ENCODE peak calls at places on chromosomes 12 and 14, in nine cellular contexts. One of them, this sample, is unnamed.

GRCh38 chr12:32489070-32489469 is 89.7 kb downstream of the FGD4 start:
- DNase-seq in transverse colon: no peak
- DNase-seq in suprapubic skin: no peak
- DNase-seq in uterus: no peak
- DNase-seq in heart left ventricle: no peak
- DNase-seq in IMR-90: no peak
- DNase-seq in stomach: no peak
- DNase-seq in sigmoid colon: no peak
- DNase-seq in adrenal gland: no peak
- DNase-seq in this sample: no peak

GRCh38 chr12:94769040-94769420 is 118.7 kb upstream of the TMCC3 start:
- DNase-seq in sigmoid colon: no peak
- DNase-seq in heart left ventricle: no peak
- DNase-seq in transverse colon: peak
- DNase-seq in suprapubic skin: no peak
- DNase-seq in uterus: no peak
- DNase-seq in IMR-90: no peak
- DNase-seq in adrenal gland: no peak
- DNase-seq in stomach: no peak
- DNase-seq in this sample: no peak

GRCh38 chr12:115388139-115388538 is 704.2 kb upstream of the TBX3 start:
- DNase-seq in sigmoid colon: no peak
- DNase-seq in adrenal gland: no peak
- DNase-seq in uterus: no peak
- DNase-seq in stomach: no peak
- DNase-seq in heart left ventricle: no peak
- DNase-seq in transverse colon: no peak
- DNase-seq in suprapubic skin: no peak
- DNase-seq in IMR-90: no peak
- DNase-seq in this sample: no peak

GRCh38 chr12:28885275-28885674 is 263.8 kb upstream of the FAR2 start:
- DNase-seq in heart left ventricle: no peak
- DNase-seq in suprapubic skin: no peak
- DNase-seq in stomach: no peak
- DNase-seq in sigmoid colon: no peak
- DNase-seq in transverse colon: no peak
- DNase-seq in IMR-90: no peak
- DNase-seq in adrenal gland: no peak
- DNase-seq in uterus: no peak
- DNase-seq in this sample: no peak

GRCh38 chr12:89825591-89826449 is 117.2 kb upstream of the ATP2B1 start:
- DNase-seq in adrenal gland: no peak
- DNase-seq in transverse colon: no peak
- DNase-seq in suprapubic skin: no peak
- DNase-seq in heart left ventricle: no peak
- DNase-seq in uterus: no peak
- DNase-seq in sigmoid colon: no peak
- DNase-seq in IMR-90: peak
- DNase-seq in stomach: no peak
- DNase-seq in this sample: no peak

GRCh38 chr12:29781176-29781575 is 2.6 kb downstream of the TMTC1 start:
- DNase-seq in sigmoid colon: no peak
- DNase-seq in adrenal gland: no peak
- DNase-seq in suprapubic skin: no peak
- DNase-seq in uterus: no peak
- DNase-seq in stomach: no peak
- DNase-seq in IMR-90: no peak
- DNase-seq in heart left ventricle: no peak
- DNase-seq in transverse colon: no peak
- DNase-seq in this sample: no peak

GRCh38 chr12:2271961-2272360 is 219.2 kb downstream of the CACNA1C start:
- DNase-seq in transverse colon: no peak
- DNase-seq in suprapubic skin: no peak
- DNase-seq in IMR-90: no peak
- DNase-seq in heart left ventricle: no peak
- DNase-seq in sigmoid colon: no peak
- DNase-seq in adrenal gland: peak
- DNase-seq in uterus: no peak
- DNase-seq in stomach: no peak
- DNase-seq in this sample: no peak

GRCh38 chr14:36665887-36666415 is 4.3 kb downstream of the PAX9 start:
- DNase-seq in transverse colon: no peak
- DNase-seq in sigmoid colon: no peak
- DNase-seq in IMR-90: no peak
- DNase-seq in heart left ventricle: no peak
- DNase-seq in stomach: no peak
- DNase-seq in uterus: no peak
- DNase-seq in suprapubic skin: no peak
- DNase-seq in adrenal gland: no peak
- DNase-seq in this sample: no peak

GRCh38 chr14:33475623-33476022 is 475.3 kb downstream of the EGLN3 start:
- DNase-seq in suprapubic skin: no peak
- DNase-seq in transverse colon: peak
- DNase-seq in IMR-90: no peak
- DNase-seq in stomach: peak
- DNase-seq in sigmoid colon: no peak
- DNase-seq in uterus: no peak
- DNase-seq in adrenal gland: peak
- DNase-seq in heart left ventricle: no peak
- DNase-seq in this sample: peak

GRCh38 chr12:63151898-63152700 is 1.1 kb upstream of the AVPR1A start:
- DNase-seq in stomach: no peak
- DNase-seq in suprapubic skin: no peak
- DNase-seq in uterus: peak
- DNase-seq in IMR-90: peak
- DNase-seq in adrenal gland: peak
- DNase-seq in transverse colon: peak
- DNase-seq in sigmoid colon: no peak
- DNase-seq in heart left ventricle: peak
- DNase-seq in this sample: peak

GRCh38 chr12:13505224-13505623 is 308.7 kb downstream of the EMP1 start:
- DNase-seq in suprapubic skin: no peak
- DNase-seq in stomach: no peak
- DNase-seq in uterus: no peak
- DNase-seq in heart left ventricle: no peak
- DNase-seq in adrenal gland: no peak
- DNase-seq in IMR-90: no peak
- DNase-seq in transverse colon: no peak
- DNase-seq in sigmoid colon: no peak
- DNase-seq in this sample: no peak

GRCh38 chr12:55817352-55818139 is at the start of the genes ORMDL2 and SARNP:
- DNase-seq in heart left ventricle: peak
- DNase-seq in uterus: peak
- DNase-seq in adrenal gland: peak
- DNase-seq in IMR-90: peak
- DNase-seq in transverse colon: peak
- DNase-seq in suprapubic skin: peak
- DNase-seq in sigmoid colon: peak
- DNase-seq in stomach: peak
- DNase-seq in this sample: peak

GRCh38 chr12:459430-460258 is at the start of gene B4GALNT3:
- DNase-seq in stomach: peak
- DNase-seq in uterus: peak
- DNase-seq in adrenal gland: peak
- DNase-seq in sigmoid colon: no peak
- DNase-seq in suprapubic skin: no peak
- DNase-seq in IMR-90: no peak
- DNase-seq in heart left ventricle: peak
- DNase-seq in transverse colon: peak
- DNase-seq in this sample: no peak

GRCh38 chr12:78239566-78239965 is 408.9 kb downstream of the NAV3 start:
- DNase-seq in sigmoid colon: no peak
- DNase-seq in stomach: no peak
- DNase-seq in heart left ventricle: no peak
- DNase-seq in suprapubic skin: no peak
- DNase-seq in uterus: no peak
- DNase-seq in IMR-90: no peak
- DNase-seq in transverse colon: no peak
- DNase-seq in adrenal gland: no peak
- DNase-seq in this sample: no peak

GRCh38 chr14:68955164-68955921 is 23.8 kb downstream of the ACTN1 start:
- DNase-seq in uterus: peak
- DNase-seq in IMR-90: peak
- DNase-seq in stomach: no peak
- DNase-seq in transverse colon: no peak
- DNase-seq in sigmoid colon: peak
- DNase-seq in suprapubic skin: peak
- DNase-seq in heart left ventricle: no peak
- DNase-seq in adrenal gland: no peak
- DNase-seq in this sample: no peak
- TF ChIP-seq POLR2A in uterus: no peak
- TF ChIP-seq POLR2A in IMR-90: no peak
- TF ChIP-seq POLR2A in stomach: no peak
- TF ChIP-seq POLR2A in transverse colon: peak
- TF ChIP-seq POLR2A in sigmoid colon: no peak
- TF ChIP-seq POLR2A in suprapubic skin: no peak
- TF ChIP-seq POLR2A in heart left ventricle: no peak
- TF ChIP-seq POLR2A in adrenal gland: no peak
- TF ChIP-seq POLR2A in this sample: no peak

GRCh38 chr12:113159937-113160336 is 10.4 kb downstream of the CFAP73 start:
- DNase-seq in IMR-90: no peak
- DNase-seq in stomach: no peak
- DNase-seq in suprapubic skin: no peak
- DNase-seq in uterus: no peak
- DNase-seq in heart left ventricle: peak
- DNase-seq in transverse colon: no peak
- DNase-seq in sigmoid colon: no peak
- DNase-seq in adrenal gland: no peak
- DNase-seq in this sample: no peak

GRCh38 chr12:113155641-113156040 is 6.1 kb downstream of the CFAP73 start:
- DNase-seq in adrenal gland: no peak
- DNase-seq in suprapubic skin: no peak
- DNase-seq in IMR-90: no peak
- DNase-seq in transverse colon: no peak
- DNase-seq in uterus: no peak
- DNase-seq in heart left ventricle: no peak
- DNase-seq in sigmoid colon: no peak
- DNase-seq in stomach: no peak
- DNase-seq in this sample: no peak

GRCh38 chr12:113158439-113159203 is 9.1 kb downstream of the CFAP73 start:
- DNase-seq in transverse colon: no peak
- DNase-seq in heart left ventricle: peak
- DNase-seq in uterus: no peak
- DNase-seq in adrenal gland: no peak
- DNase-seq in sigmoid colon: no peak
- DNase-seq in stomach: no peak
- DNase-seq in IMR-90: no peak
- DNase-seq in suprapubic skin: no peak
- DNase-seq in this sample: no peak

GRCh38 chr12:113155060-113155459 is 5.5 kb downstream of the CFAP73 start:
- DNase-seq in IMR-90: no peak
- DNase-seq in heart left ventricle: no peak
- DNase-seq in transverse colon: no peak
- DNase-seq in sigmoid colon: no peak
- DNase-seq in stomach: no peak
- DNase-seq in adrenal gland: no peak
- DNase-seq in suprapubic skin: no peak
- DNase-seq in uterus: no peak
- DNase-seq in this sample: no peak

GRCh38 chr12:113157218-113157859 is 7.8 kb downstream of the CFAP73 start:
- DNase-seq in suprapubic skin: no peak
- DNase-seq in sigmoid colon: no peak
- DNase-seq in stomach: no peak
- DNase-seq in transverse colon: no peak
- DNase-seq in uterus: no peak
- DNase-seq in IMR-90: no peak
- DNase-seq in heart left ventricle: peak
- DNase-seq in adrenal gland: no peak
- DNase-seq in this sample: no peak
- TF ChIP-seq POLR2A in suprapubic skin: no peak
- TF ChIP-seq POLR2A in sigmoid colon: no peak
- TF ChIP-seq POLR2A in stomach: no peak
- TF ChIP-seq POLR2A in transverse colon: no peak
- TF ChIP-seq POLR2A in uterus: no peak
- TF ChIP-seq POLR2A in IMR-90: no peak
- TF ChIP-seq POLR2A in heart left ventricle: no peak
- TF ChIP-seq POLR2A in adrenal gland: no peak
- TF ChIP-seq POLR2A in this sample: no peak

GRCh38 chr14:23154876-23155587 is 28.4 kb downstream of the SLC7A8 start:
- DNase-seq in suprapubic skin: peak
- DNase-seq in heart left ventricle: peak
- DNase-seq in uterus: peak
- DNase-seq in IMR-90: peak
- DNase-seq in sigmoid colon: peak
- DNase-seq in adrenal gland: peak
- DNase-seq in transverse colon: peak
- DNase-seq in stomach: peak
- DNase-seq in this sample: peak
- TF ChIP-seq POLR2A in suprapubic skin: no peak
- TF ChIP-seq POLR2A in heart left ventricle: no peak
- TF ChIP-seq POLR2A in uterus: peak
- TF ChIP-seq POLR2A in IMR-90: no peak
- TF ChIP-seq POLR2A in sigmoid colon: no peak
- TF ChIP-seq POLR2A in adrenal gland: peak
- TF ChIP-seq POLR2A in transverse colon: peak
- TF ChIP-seq POLR2A in stomach: no peak
- TF ChIP-seq POLR2A in this sample: no peak

GRCh38 chr12:92546259-92546825 is 156.4 kb upstream of the PLEKHG7 start:
- DNase-seq in suprapubic skin: no peak
- DNase-seq in transverse colon: no peak
- DNase-seq in sigmoid colon: no peak
- DNase-seq in uterus: no peak
- DNase-seq in IMR-90: no peak
- DNase-seq in heart left ventricle: no peak
- DNase-seq in adrenal gland: no peak
- DNase-seq in stomach: no peak
- DNase-seq in this sample: no peak

GRCh38 chr12:92541024-92541423 is 161.8 kb upstream of the PLEKHG7 start:
- DNase-seq in uterus: no peak
- DNase-seq in transverse colon: no peak
- DNase-seq in stomach: no peak
- DNase-seq in adrenal gland: no peak
- DNase-seq in sigmoid colon: no peak
- DNase-seq in IMR-90: no peak
- DNase-seq in heart left ventricle: no peak
- DNase-seq in suprapubic skin: no peak
- DNase-seq in this sample: no peak

GRCh38 chr12:92543872-92544271 is 158.9 kb upstream of the PLEKHG7 start:
- DNase-seq in heart left ventricle: no peak
- DNase-seq in transverse colon: no peak
- DNase-seq in suprapubic skin: no peak
- DNase-seq in sigmoid colon: no peak
- DNase-seq in adrenal gland: no peak
- DNase-seq in uterus: no peak
- DNase-seq in stomach: no peak
- DNase-seq in IMR-90: peak
- DNase-seq in this sample: no peak

GRCh38 chr12:92544321-92544720 is 158.5 kb upstream of the PLEKHG7 start:
- DNase-seq in IMR-90: no peak
- DNase-seq in transverse colon: no peak
- DNase-seq in uterus: no peak
- DNase-seq in suprapubic skin: no peak
- DNase-seq in stomach: no peak
- DNase-seq in adrenal gland: no peak
- DNase-seq in heart left ventricle: no peak
- DNase-seq in sigmoid colon: no peak
- DNase-seq in this sample: no peak

DNA sequence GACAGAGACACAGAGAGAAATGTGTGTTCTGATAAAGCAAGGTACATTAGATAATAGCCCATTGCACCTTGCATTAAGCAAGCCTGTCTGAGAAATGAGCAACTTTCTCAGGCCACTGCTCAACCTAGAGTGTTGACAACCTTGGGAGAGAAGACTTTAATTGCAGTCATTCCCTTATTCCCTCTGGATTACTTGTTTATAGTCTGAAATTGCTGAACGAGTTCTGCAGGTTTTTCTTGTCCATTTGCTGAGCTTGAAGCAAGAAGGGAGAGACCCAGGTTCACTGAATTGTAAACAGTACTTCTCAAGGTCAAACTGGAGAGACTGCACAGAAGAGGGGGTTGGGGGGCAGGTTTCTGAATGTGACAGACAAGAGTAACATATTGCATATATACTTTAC is 159.4 kb upstream of the PLEKHG7 start:
- DNase-seq in uterus: no peak
- DNase-seq in suprapubic skin: no peak
- DNase-seq in transverse colon: peak
- DNase-seq in stomach: peak
- DNase-seq in IMR-90: no peak
- DNase-seq in sigmoid colon: no peak
- DNase-seq in heart left ventricle: no peak
- DNase-seq in adrenal gland: no peak
- DNase-seq in this sample: no peak
- TF ChIP-seq POLR2A in uterus: no peak
- TF ChIP-seq POLR2A in suprapubic skin: no peak
- TF ChIP-seq POLR2A in transverse colon: no peak
- TF ChIP-seq POLR2A in stomach: no peak
- TF ChIP-seq POLR2A in IMR-90: no peak
- TF ChIP-seq POLR2A in sigmoid colon: no peak
- TF ChIP-seq POLR2A in heart left ventricle: no peak
- TF ChIP-seq POLR2A in adrenal gland: no peak
- TF ChIP-seq POLR2A in this sample: no peak

This sample was measured in H54.